ENCODE peak calls at places on chromosomes 7 and 10, in eight cellular contexts. One of them, this sample, is unnamed. For H3K27me3, the result is how much of the 10 kb centered on the place peaks cover.

GRCh38 chr10:24513155-24513554 is 210.5 kb downstream of the ARHGAP21 start:
- DNase-seq in ovary: no peak
- DNase-seq in tibial nerve: no peak
- DNase-seq in GM12878: no peak
- DNase-seq in IMR-90: peak
- DNase-seq in vagina: no peak
- DNase-seq in H1: peak
- DNase-seq in hepatocyte: peak
- DNase-seq in this sample: peak

GRCh38 chr10:48779546-48780152 is 95.0 kb downstream of the WDFY4 start:
- DNase-seq in ovary: no peak
- DNase-seq in tibial nerve: no peak
- DNase-seq in GM12878: no peak
- DNase-seq in IMR-90: no peak
- DNase-seq in vagina: peak
- DNase-seq in H1: no peak
- DNase-seq in hepatocyte: no peak
- DNase-seq in this sample: no peak

GRCh38 chr10:28949005-28950004 is 272.0 kb downstream of the BAMBI start:
- DNase-seq in ovary: no peak
- DNase-seq in tibial nerve: no peak
- DNase-seq in GM12878: no peak
- DNase-seq in IMR-90: peak
- DNase-seq in vagina: no peak
- DNase-seq in H1: no peak
- DNase-seq in hepatocyte: peak
- DNase-seq in this sample: no peak

GRCh38 chr7:85682819-85683218 is 496.0 kb upstream of the SEMA3D start:
- DNase-seq in ovary: no peak
- DNase-seq in tibial nerve: no peak
- DNase-seq in GM12878: no peak
- DNase-seq in IMR-90: peak
- DNase-seq in vagina: no peak
- DNase-seq in H1: no peak
- DNase-seq in hepatocyte: no peak
- DNase-seq in this sample: no peak

GRCh38 chr7:42768037-42768436 is 143.8 kb downstream of the C7orf25 start:
- DNase-seq in ovary: no peak
- DNase-seq in tibial nerve: no peak
- DNase-seq in GM12878: no peak
- DNase-seq in IMR-90: no peak
- DNase-seq in vagina: no peak
- DNase-seq in H1: no peak
- DNase-seq in hepatocyte: no peak
- DNase-seq in this sample: no peak

GRCh38 chr7:101108330-101108857 is 18.5 kb upstream of the SERPINE1 start:
- DNase-seq in ovary: no peak
- DNase-seq in tibial nerve: no peak
- DNase-seq in GM12878: peak
- DNase-seq in IMR-90: no peak
- DNase-seq in vagina: no peak
- DNase-seq in H1: no peak
- DNase-seq in hepatocyte: no peak
- DNase-seq in this sample: no peak

GRCh38 chr7:64307254-64308018 is 6.3 kb upstream of the ZNF736 start:
- DNase-seq in ovary: peak
- DNase-seq in tibial nerve: peak
- DNase-seq in GM12878: peak
- DNase-seq in IMR-90: peak
- DNase-seq in vagina: peak
- DNase-seq in H1: no peak
- DNase-seq in hepatocyte: no peak
- DNase-seq in this sample: peak

GRCh38 chr7:40709077-40709964 is 574.5 kb downstream of the SUGCT start:
- DNase-seq in ovary: no peak
- DNase-seq in tibial nerve: no peak
- DNase-seq in GM12878: no peak
- DNase-seq in IMR-90: no peak
- DNase-seq in vagina: no peak
- DNase-seq in H1: no peak
- DNase-seq in hepatocyte: no peak
- DNase-seq in this sample: no peak

GRCh38 chr7:20323587-20323986 is 7.1 kb upstream of the ITGB8 start:
- DNase-seq in ovary: no peak
- DNase-seq in tibial nerve: no peak
- DNase-seq in GM12878: no peak
- DNase-seq in IMR-90: peak
- DNase-seq in vagina: no peak
- DNase-seq in H1: no peak
- DNase-seq in hepatocyte: no peak
- DNase-seq in this sample: no peak

GRCh38 chr7:39880556-39880955 is 69.5 kb upstream of the CDK13 start:
- DNase-seq in ovary: no peak
- DNase-seq in tibial nerve: no peak
- DNase-seq in GM12878: no peak
- DNase-seq in IMR-90: peak
- DNase-seq in vagina: no peak
- DNase-seq in H1: no peak
- DNase-seq in hepatocyte: peak
- DNase-seq in this sample: no peak

GRCh38 chr7:139914306-139914747 is 85.3 kb downstream of the TBXAS1 start:
- DNase-seq in ovary: no peak
- DNase-seq in tibial nerve: no peak
- DNase-seq in GM12878: no peak
- DNase-seq in IMR-90: peak
- DNase-seq in vagina: no peak
- DNase-seq in H1: no peak
- DNase-seq in hepatocyte: no peak
- DNase-seq in this sample: peak

GRCh38 chr7:2621061-2621828 is 10.5 kb upstream of the TTYH3 start:
- DNase-seq in ovary: peak
- DNase-seq in tibial nerve: no peak
- DNase-seq in GM12878: no peak
- DNase-seq in IMR-90: peak
- DNase-seq in vagina: no peak
- DNase-seq in H1: peak
- DNase-seq in hepatocyte: peak
- DNase-seq in this sample: peak

GRCh38 chr7:44772440-44772839 is 23.8 kb downstream of the ZMIZ2 start:
- DNase-seq in ovary: no peak
- DNase-seq in tibial nerve: no peak
- DNase-seq in GM12878: no peak
- DNase-seq in IMR-90: no peak
- DNase-seq in vagina: no peak
- DNase-seq in H1: no peak
- DNase-seq in hepatocyte: no peak
- DNase-seq in this sample: no peak

DNA sequence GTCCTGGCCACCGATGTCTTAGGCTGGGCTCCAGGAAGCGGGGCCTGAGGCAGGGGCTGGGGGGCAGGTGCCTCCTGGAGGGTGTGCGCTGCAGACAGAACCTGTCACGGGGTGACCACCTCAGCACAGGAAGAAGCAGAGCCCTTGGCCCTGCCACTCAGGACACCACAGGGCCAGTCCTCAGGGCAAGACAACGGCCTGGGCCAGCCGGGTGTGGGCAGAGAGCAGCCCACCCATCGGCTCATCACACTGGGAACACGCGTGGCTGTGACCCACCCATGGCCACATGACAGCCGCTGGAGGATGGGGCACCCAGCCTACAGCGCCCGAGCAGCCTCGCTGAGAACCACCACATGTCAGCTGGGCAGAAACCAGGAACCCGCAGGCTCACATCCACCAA is 5.9 kb upstream of the DIP2C start:
- DNase-seq in ovary: no peak
- DNase-seq in tibial nerve: no peak
- DNase-seq in GM12878: no peak
- DNase-seq in IMR-90: no peak
- DNase-seq in vagina: peak
- DNase-seq in H1: no peak
- DNase-seq in hepatocyte: no peak
- DNase-seq in this sample: no peak
- H3K27ac ChIP-seq in ovary: no peak
- H3K27ac ChIP-seq in tibial nerve: no peak
- H3K27ac ChIP-seq in GM12878: no peak
- H3K27ac ChIP-seq in IMR-90: no peak
- H3K27ac ChIP-seq in vagina: no peak
- H3K27ac ChIP-seq in H1: no peak
- H3K27ac ChIP-seq in hepatocyte: no peak
- H3K27ac ChIP-seq in this sample: no peak

GRCh38 chr7:31370610-31371009 is 30.1 kb upstream of the NEUROD6 start:
- DNase-seq in ovary: no peak
- DNase-seq in tibial nerve: no peak
- DNase-seq in GM12878: no peak
- DNase-seq in IMR-90: no peak
- DNase-seq in vagina: no peak
- DNase-seq in H1: no peak
- DNase-seq in hepatocyte: no peak
- DNase-seq in this sample: no peak
- H3K27me3 ChIP-seq in ovary: under half
- H3K27me3 ChIP-seq in tibial nerve: under half
- H3K27me3 ChIP-seq in GM12878: under half
- H3K27me3 ChIP-seq in IMR-90: under half
- H3K27me3 ChIP-seq in vagina: under half
- H3K27me3 ChIP-seq in H1: under half
- H3K27me3 ChIP-seq in hepatocyte: under half
- H3K27me3 ChIP-seq in this sample: under half

GRCh38 chr10:80265740-80266512 is 23.5 kb downstream of the MAT1A start:
- DNase-seq in ovary: peak
- DNase-seq in tibial nerve: no peak
- DNase-seq in GM12878: no peak
- DNase-seq in IMR-90: no peak
- DNase-seq in vagina: no peak
- DNase-seq in H1: no peak
- DNase-seq in hepatocyte: no peak
- DNase-seq in this sample: no peak

GRCh38 chr10:80261316-80262030 is 28.0 kb downstream of the MAT1A start:
- DNase-seq in ovary: no peak
- DNase-seq in tibial nerve: no peak
- DNase-seq in GM12878: no peak
- DNase-seq in IMR-90: no peak
- DNase-seq in vagina: no peak
- DNase-seq in H1: no peak
- DNase-seq in hepatocyte: no peak
- DNase-seq in this sample: no peak

GRCh38 chr10:80259405-80259871 is 30.0 kb downstream of the MAT1A start:
- DNase-seq in ovary: no peak
- DNase-seq in tibial nerve: no peak
- DNase-seq in GM12878: no peak
- DNase-seq in IMR-90: no peak
- DNase-seq in vagina: no peak
- DNase-seq in H1: no peak
- DNase-seq in hepatocyte: no peak
- DNase-seq in this sample: no peak

GRCh38 chr10:80264081-80265056 is 25.1 kb downstream of the MAT1A start:
- DNase-seq in ovary: no peak
- DNase-seq in tibial nerve: no peak
- DNase-seq in GM12878: no peak
- DNase-seq in IMR-90: no peak
- DNase-seq in vagina: no peak
- DNase-seq in H1: no peak
- DNase-seq in hepatocyte: no peak
- DNase-seq in this sample: no peak

DNA sequence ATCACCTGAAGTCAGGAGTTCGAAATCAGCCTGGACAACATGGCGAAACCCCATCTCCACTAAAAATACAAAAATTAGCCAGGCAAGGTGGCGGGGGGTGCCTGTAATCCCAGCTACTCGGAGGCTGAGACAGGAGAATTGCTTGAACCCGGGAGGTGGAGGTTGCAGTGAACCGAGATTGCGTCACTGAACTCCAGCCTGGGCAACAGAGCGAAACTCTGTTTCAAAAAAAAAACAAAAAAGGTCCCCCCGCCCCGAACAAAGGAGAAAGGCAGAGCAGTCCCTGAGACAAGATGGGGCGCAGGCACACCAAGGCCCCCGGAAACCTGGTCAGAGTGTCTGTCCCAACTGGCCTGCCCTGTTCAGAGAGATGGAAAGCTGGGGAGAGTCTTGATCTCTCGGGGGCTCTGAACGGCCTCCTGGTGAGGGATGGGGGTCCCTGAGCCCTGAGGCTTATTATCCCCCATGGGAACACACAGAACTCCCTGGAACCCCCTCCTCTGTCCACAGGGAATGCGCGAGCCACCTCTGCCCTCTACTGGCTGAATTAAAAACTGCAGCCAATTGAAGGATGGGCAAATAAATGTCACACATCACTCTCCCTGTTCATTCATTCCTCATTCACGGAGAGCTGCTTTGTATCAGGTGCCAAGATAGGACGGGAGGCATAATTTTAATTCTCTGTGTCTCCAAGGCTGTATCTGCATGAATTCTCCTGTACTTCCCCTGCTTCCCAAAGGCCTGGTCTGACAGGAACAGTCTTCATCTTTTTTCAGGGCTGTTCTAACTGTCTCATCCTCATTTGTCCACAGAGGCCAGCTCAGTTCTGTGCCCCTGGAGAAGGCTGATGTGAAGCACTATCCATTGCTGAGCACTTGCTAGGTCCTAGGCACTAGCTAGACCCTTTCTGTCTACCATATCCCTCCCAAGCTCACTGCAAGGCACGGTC is 28.9 kb downstream of the MAT1A start:
- DNase-seq in ovary: no peak
- DNase-seq in tibial nerve: no peak
- DNase-seq in GM12878: no peak
- DNase-seq in IMR-90: no peak
- DNase-seq in vagina: no peak
- DNase-seq in H1: peak
- DNase-seq in hepatocyte: no peak
- DNase-seq in this sample: peak
- TF ChIP-seq CTCF in ovary: peak
- TF ChIP-seq CTCF in tibial nerve: peak
- TF ChIP-seq CTCF in GM12878: peak
- TF ChIP-seq CTCF in IMR-90: peak
- TF ChIP-seq CTCF in vagina: peak
- TF ChIP-seq CTCF in H1: peak
- TF ChIP-seq CTCF in hepatocyte: peak
- TF ChIP-seq CTCF in this sample: peak

GRCh38 chr10:114023198-114023597 is 20.5 kb upstream of the ADRB1 start:
- DNase-seq in ovary: no peak
- DNase-seq in tibial nerve: no peak
- DNase-seq in GM12878: no peak
- DNase-seq in IMR-90: peak
- DNase-seq in vagina: no peak
- DNase-seq in H1: no peak
- DNase-seq in hepatocyte: no peak
- DNase-seq in this sample: peak

GRCh38 chr10:114026189-114027040 is 17.3 kb upstream of the ADRB1 start:
- DNase-seq in ovary: no peak
- DNase-seq in tibial nerve: no peak
- DNase-seq in GM12878: peak
- DNase-seq in IMR-90: peak
- DNase-seq in vagina: no peak
- DNase-seq in H1: no peak
- DNase-seq in hepatocyte: peak
- DNase-seq in this sample: peak

GRCh38 chr10:114025610-114026130 is 18.0 kb upstream of the ADRB1 start:
- DNase-seq in ovary: no peak
- DNase-seq in tibial nerve: no peak
- DNase-seq in GM12878: no peak
- DNase-seq in IMR-90: no peak
- DNase-seq in vagina: no peak
- DNase-seq in H1: no peak
- DNase-seq in hepatocyte: no peak
- DNase-seq in this sample: no peak

GRCh38 chr10:114027041-114027394 is 16.6 kb upstream of the ADRB1 start:
- DNase-seq in ovary: no peak
- DNase-seq in tibial nerve: no peak
- DNase-seq in GM12878: no peak
- DNase-seq in IMR-90: no peak
- DNase-seq in vagina: no peak
- DNase-seq in H1: no peak
- DNase-seq in hepatocyte: no peak
- DNase-seq in this sample: no peak

GRCh38 chr10:114024876-114025609 is 18.6 kb upstream of the ADRB1 start:
- DNase-seq in ovary: no peak
- DNase-seq in tibial nerve: no peak
- DNase-seq in GM12878: peak
- DNase-seq in IMR-90: peak
- DNase-seq in vagina: no peak
- DNase-seq in H1: no peak
- DNase-seq in hepatocyte: no peak
- DNase-seq in this sample: no peak
- H3K27ac ChIP-seq in ovary: no peak
- H3K27ac ChIP-seq in tibial nerve: no peak
- H3K27ac ChIP-seq in GM12878: peak
- H3K27ac ChIP-seq in IMR-90: no peak
- H3K27ac ChIP-seq in vagina: no peak
- H3K27ac ChIP-seq in H1: no peak
- H3K27ac ChIP-seq in hepatocyte: no peak
- H3K27ac ChIP-seq in this sample: no peak